ENCODE peak calls at places on chromosomes 1 and 21, in six cellular contexts. C is SK-N-SH, R is left ventricle myocardium inferior, Y is body of pancreas, Z is endothelial cell of umbilical vein, J is fibroblast of mammary gland. N is an unnamed sample.

GRCh38 chr1:215665212-215665611 is 98.1 kb downstream of the KCTD3 start:
- DNase-seq in C (no peak), R (no peak), Y (no peak), Z (no peak), J (peak), N (no peak)

GRCh38 chr1:230426246-230427101 is at the start of gene PGBD5:
- DNase-seq in C (peak), R (peak), Y (peak), Z (peak), J (peak), N (peak)

GRCh38 chr1:110152133-110152785 is 2.0 kb downstream of the SLC6A17 start:
- DNase-seq in C (no peak), R (no peak), Y (no peak), Z (no peak), J (peak), N (no peak)

GRCh38 chr1:189429610-189430009 is 1048.1 kb downstream of the BRINP3 start:
- DNase-seq in C (peak), R (no peak), Y (no peak), Z (peak), J (peak), N (no peak)

GRCh38 chr1:101632548-101633256 is 364.0 kb downstream of the OLFM3 start:
- DNase-seq in C (no peak), R (no peak), Y (no peak), Z (no peak), J (no peak), N (peak)

GRCh38 chr1:20992327-20993056 is 184.2 kb downstream of the EIF4G3 start:
- DNase-seq in C (no peak), R (no peak), Y (no peak), Z (no peak), J (peak), N (no peak)

GRCh38 chr1:38608202-38608864 is 251.2 kb downstream of the RRAGC start:
- DNase-seq in C (peak), R (no peak), Y (no peak), Z (peak), J (no peak), N (peak)

GRCh38 chr1:156860639-156861423 is at the start of gene NTRK1:
- DNase-seq in C (peak), R (peak), Y (no peak), Z (peak), J (no peak), N (peak)

GRCh38 chr1:109256971-109257681 is 7.8 kb downstream of the CELSR2 start:
- DNase-seq in C (no peak), R (no peak), Y (no peak), Z (no peak), J (no peak), N (no peak)

GRCh38 chr1:241972703-241973375 is 15.3 kb downstream of the BECN2 start:
- DNase-seq in C (peak), R (no peak), Y (no peak), Z (no peak), J (peak), N (peak)

GRCh38 chr1:244046907-244047738 is 4.0 kb upstream of the ZBTB18 start:
- DNase-seq in C (no peak), R (no peak), Y (peak), Z (peak), J (peak), N (no peak)

GRCh38 chr1:152179566-152179965 is 20.5 kb upstream of the RPTN start:
- DNase-seq in C (no peak), R (no peak), Y (no peak), Z (no peak), J (peak), N (no peak)

GRCh38 chr1:65694126-65694525 is 98.6 kb upstream of the PDE4B start:
- DNase-seq in C (no peak), R (no peak), Y (no peak), Z (no peak), J (no peak), N (no peak)

GRCh38 chr1:7227654-7228053 is 442.4 kb downstream of the CAMTA1 start:
- DNase-seq in C (no peak), R (no peak), Y (no peak), Z (no peak), J (no peak), N (no peak)

GRCh38 chr1:1630191-1630964 is 1.6 kb upstream of the MMP23B start:
- DNase-seq in C (peak), R (peak), Y (peak), Z (peak), J (peak), N (peak)

GRCh38 chr1:80673935-80674597 is 1126.7 kb upstream of the ADGRL2 start:
- DNase-seq in C (no peak), R (no peak), Y (no peak), Z (no peak), J (no peak), N (no peak)

GRCh38 chr21:46083271-46084040 is 14.5 kb upstream of the COL6A2 start:
- DNase-seq in C (no peak), R (no peak), Y (no peak), Z (no peak), J (peak), N (no peak)

GRCh38 chr21:28066051-28066450 is 926.6 kb downstream of the LTN1 start:
- DNase-seq in C (no peak), R (no peak), Y (no peak), Z (no peak), J (peak), N (no peak)

GRCh38 chr1:186102559-186103148 is 272.4 kb downstream of the TPR start:
- DNase-seq in C (no peak), R (no peak), Y (no peak), Z (peak), J (peak), N (no peak)

DNA sequence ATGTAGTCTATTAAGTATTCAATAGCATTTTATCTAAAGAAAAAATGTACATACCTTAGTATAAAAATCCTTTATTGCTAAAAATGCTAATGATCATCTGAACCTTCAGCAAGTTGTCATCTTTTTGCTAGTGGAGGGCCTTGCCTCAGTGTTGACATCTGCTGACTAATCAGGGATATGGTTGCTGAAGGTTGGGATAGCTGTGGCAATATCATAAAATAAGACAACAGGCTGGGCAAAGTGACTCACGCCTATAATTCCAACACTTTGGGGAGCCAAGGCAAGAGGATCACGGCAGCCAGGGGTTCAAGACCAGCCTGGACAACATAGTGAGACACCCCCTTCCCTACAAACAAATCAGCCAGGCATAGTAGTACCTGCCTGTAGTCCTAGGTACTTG is 9.0 kb downstream of the DYNLT5 start:
- DNase-seq in C (no peak), R (no peak), Y (no peak), Z (no peak), J (peak), N (no peak)
- TF ChIP-seq CTCF in C (no peak), R (no peak), Y (no peak), Z (no peak), J (peak), N (no peak)

GRCh38 chr1:205229399-205229861 is 1.7 kb downstream of the TMCC2 start:
- DNase-seq in C (peak), R (no peak), Y (peak), Z (peak), J (peak), N (peak)
- TF ChIP-seq CTCF in C (peak), R (peak), Y (peak), Z (no peak), J (peak), N (no peak)

DNA sequence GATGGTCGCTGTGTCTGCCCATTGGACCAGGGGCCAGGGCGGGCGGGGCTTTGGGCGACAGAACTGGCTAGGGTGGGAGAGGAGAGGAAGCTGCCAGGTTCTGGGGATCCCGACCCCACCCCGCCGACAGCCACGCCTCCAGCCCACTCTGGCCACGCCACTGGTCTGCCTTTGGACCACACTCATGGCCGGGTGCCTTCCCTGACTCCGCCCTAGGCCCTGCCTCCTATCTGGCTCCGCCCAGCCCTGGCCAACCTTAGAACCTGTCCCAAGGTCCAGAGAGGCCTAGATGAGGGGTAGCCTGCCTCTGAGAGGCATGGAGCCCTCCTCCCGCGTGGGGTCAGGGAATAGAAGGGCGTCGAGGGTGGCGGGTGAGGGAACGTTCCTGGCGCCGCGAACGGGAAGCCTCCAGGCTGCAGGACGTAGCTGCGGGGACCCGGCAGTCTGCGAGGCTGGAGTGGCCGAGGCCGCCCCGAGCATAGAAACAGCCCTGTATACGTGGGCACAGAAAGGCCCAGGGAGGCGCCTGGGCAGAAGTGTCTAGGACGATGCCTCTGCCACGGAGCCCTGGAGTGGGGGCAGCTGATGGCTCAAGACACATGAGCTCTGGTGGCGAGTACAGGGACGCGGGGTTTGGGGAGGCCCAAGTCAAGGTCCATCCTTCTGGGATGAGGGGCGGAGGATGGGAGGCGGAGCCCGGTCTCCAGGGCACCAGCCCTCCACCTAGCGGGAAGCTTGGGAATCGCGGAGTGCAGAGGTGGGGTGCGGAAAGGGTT is 11.5 kb upstream of the COL16A1 start:
- DNase-seq in C (peak), R (peak), Y (peak), Z (peak), J (peak), N (peak)
- TF ChIP-seq CTCF in C (peak), R (peak), Y (peak), Z (peak), J (peak), N (peak)

GRCh38 chr1:27402349-27402754 is 9.9 kb downstream of the GPR3 start:
- DNase-seq in C (peak), R (peak), Y (peak), Z (peak), J (peak), N (no peak)
- TF ChIP-seq CTCF in C (peak), R (peak), Y (peak), Z (peak), J (peak), N (no peak)